ENCODE peak calls at places on chromosomes 2 and 18, in nine cellular contexts. One of them, this sample, is unnamed.

GRCh38 chr2:39240758-39241157 is 3.0 kb downstream of the CDKL4 start:
- DNase-seq in H9: no peak
- DNase-seq in IMR-90: no peak
- DNase-seq in B cell: no peak
- DNase-seq in GOT3: no peak
- DNase-seq in stimulated activated CD8-positive, alpha-beta memory T cell treated with anti-CD3 and anti-CD28 coated beads, Interleukin-12 subunit alpha, Interleukin-12 subunit beta, amount 100 ng/mL, for 4 hours: no peak
- DNase-seq in foreskin fibroblast: no peak
- DNase-seq in activated CD4-positive, alpha-beta T cell treated with anti-CD3 and anti-CD28 coated beads, Interleukin-2, amount 50 U/mL, for 4 hours: no peak
- DNase-seq in naive B cell: no peak
- DNase-seq in this sample: no peak

GRCh38 chr2:214410128-214410775 is 602 bp upstream of the VWC2L start:
- DNase-seq in H9: no peak
- DNase-seq in IMR-90: no peak
- DNase-seq in B cell: no peak
- DNase-seq in GOT3: no peak
- DNase-seq in stimulated activated CD8-positive, alpha-beta memory T cell treated with anti-CD3 and anti-CD28 coated beads, Interleukin-12 subunit alpha, Interleukin-12 subunit beta, amount 100 ng/mL, for 4 hours: no peak
- DNase-seq in foreskin fibroblast: no peak
- DNase-seq in activated CD4-positive, alpha-beta T cell treated with anti-CD3 and anti-CD28 coated beads, Interleukin-2, amount 50 U/mL, for 4 hours: no peak
- DNase-seq in naive B cell: no peak
- DNase-seq in this sample: no peak

GRCh38 chr2:99867690-99868089 is 274.7 kb downstream of the AFF3 start:
- DNase-seq in H9: no peak
- DNase-seq in IMR-90: peak; percentile 85
- DNase-seq in B cell: no peak
- DNase-seq in GOT3: no peak
- DNase-seq in stimulated activated CD8-positive, alpha-beta memory T cell treated with anti-CD3 and anti-CD28 coated beads, Interleukin-12 subunit alpha, Interleukin-12 subunit beta, amount 100 ng/mL, for 4 hours: no peak
- DNase-seq in foreskin fibroblast: peak; percentile 30
- DNase-seq in activated CD4-positive, alpha-beta T cell treated with anti-CD3 and anti-CD28 coated beads, Interleukin-2, amount 50 U/mL, for 4 hours: no peak
- DNase-seq in naive B cell: no peak
- DNase-seq in this sample: no peak

GRCh38 chr18:7273301-7273911 is 42.5 kb downstream of the LRRC30 start:
- DNase-seq in H9: no peak
- DNase-seq in IMR-90: peak; percentile 28
- DNase-seq in B cell: no peak
- DNase-seq in GOT3: peak; percentile 7
- DNase-seq in stimulated activated CD8-positive, alpha-beta memory T cell treated with anti-CD3 and anti-CD28 coated beads, Interleukin-12 subunit alpha, Interleukin-12 subunit beta, amount 100 ng/mL, for 4 hours: no peak
- DNase-seq in foreskin fibroblast: peak; percentile 81
- DNase-seq in activated CD4-positive, alpha-beta T cell treated with anti-CD3 and anti-CD28 coated beads, Interleukin-2, amount 50 U/mL, for 4 hours: no peak
- DNase-seq in naive B cell: no peak
- DNase-seq in this sample: no peak

GRCh38 chr18:59631583-59632181 is 65.5 kb downstream of the CCBE1 start:
- DNase-seq in H9: peak; percentile 52
- DNase-seq in IMR-90: peak; percentile 58
- DNase-seq in B cell: no peak
- DNase-seq in GOT3: no peak
- DNase-seq in stimulated activated CD8-positive, alpha-beta memory T cell treated with anti-CD3 and anti-CD28 coated beads, Interleukin-12 subunit alpha, Interleukin-12 subunit beta, amount 100 ng/mL, for 4 hours: no peak
- DNase-seq in foreskin fibroblast: peak; percentile 41
- DNase-seq in activated CD4-positive, alpha-beta T cell treated with anti-CD3 and anti-CD28 coated beads, Interleukin-2, amount 50 U/mL, for 4 hours: no peak
- DNase-seq in naive B cell: no peak
- DNase-seq in this sample: peak; percentile 2

GRCh38 chr2:46942143-46942526 is 26.5 kb upstream of the MCFD2 start:
- DNase-seq in H9: no peak
- DNase-seq in IMR-90: no peak
- DNase-seq in B cell: peak; percentile 83
- DNase-seq in GOT3: no peak
- DNase-seq in stimulated activated CD8-positive, alpha-beta memory T cell treated with anti-CD3 and anti-CD28 coated beads, Interleukin-12 subunit alpha, Interleukin-12 subunit beta, amount 100 ng/mL, for 4 hours: peak; percentile 52
- DNase-seq in foreskin fibroblast: no peak
- DNase-seq in activated CD4-positive, alpha-beta T cell treated with anti-CD3 and anti-CD28 coated beads, Interleukin-2, amount 50 U/mL, for 4 hours: peak; percentile 59
- DNase-seq in naive B cell: peak; percentile 75
- DNase-seq in this sample: peak; percentile 64

GRCh38 chr2:215917953-215918620 is 95.3 kb downstream of the MREG start:
- DNase-seq in H9: no peak
- DNase-seq in IMR-90: peak; percentile 65
- DNase-seq in B cell: no peak
- DNase-seq in GOT3: no peak
- DNase-seq in stimulated activated CD8-positive, alpha-beta memory T cell treated with anti-CD3 and anti-CD28 coated beads, Interleukin-12 subunit alpha, Interleukin-12 subunit beta, amount 100 ng/mL, for 4 hours: no peak
- DNase-seq in foreskin fibroblast: peak; percentile 64
- DNase-seq in activated CD4-positive, alpha-beta T cell treated with anti-CD3 and anti-CD28 coated beads, Interleukin-2, amount 50 U/mL, for 4 hours: no peak
- DNase-seq in naive B cell: no peak
- DNase-seq in this sample: no peak

GRCh38 chr2:163610817-163611556 is 124.8 kb downstream of the FIGN start:
- DNase-seq in H9: peak; percentile 48
- DNase-seq in IMR-90: no peak
- DNase-seq in B cell: peak; percentile 6
- DNase-seq in GOT3: no peak
- DNase-seq in stimulated activated CD8-positive, alpha-beta memory T cell treated with anti-CD3 and anti-CD28 coated beads, Interleukin-12 subunit alpha, Interleukin-12 subunit beta, amount 100 ng/mL, for 4 hours: no peak
- DNase-seq in foreskin fibroblast: no peak
- DNase-seq in activated CD4-positive, alpha-beta T cell treated with anti-CD3 and anti-CD28 coated beads, Interleukin-2, amount 50 U/mL, for 4 hours: no peak
- DNase-seq in naive B cell: peak; percentile 2
- DNase-seq in this sample: peak; percentile 7

GRCh38 chr2:148508878-148509702 is 135.5 kb upstream of the EPC2 start:
- DNase-seq in H9: peak; percentile 94
- DNase-seq in IMR-90: peak; percentile 82
- DNase-seq in B cell: peak; percentile 83
- DNase-seq in GOT3: peak; percentile 10
- DNase-seq in stimulated activated CD8-positive, alpha-beta memory T cell treated with anti-CD3 and anti-CD28 coated beads, Interleukin-12 subunit alpha, Interleukin-12 subunit beta, amount 100 ng/mL, for 4 hours: peak; percentile 61
- DNase-seq in foreskin fibroblast: peak; percentile 40
- DNase-seq in activated CD4-positive, alpha-beta T cell treated with anti-CD3 and anti-CD28 coated beads, Interleukin-2, amount 50 U/mL, for 4 hours: peak; percentile 85
- DNase-seq in naive B cell: peak; percentile 74
- DNase-seq in this sample: peak; percentile 80

GRCh38 chr2:195945056-195945455 is 123.6 kb downstream of the DNAH7 start:
- DNase-seq in H9: no peak
- DNase-seq in IMR-90: no peak
- DNase-seq in B cell: no peak
- DNase-seq in GOT3: no peak
- DNase-seq in stimulated activated CD8-positive, alpha-beta memory T cell treated with anti-CD3 and anti-CD28 coated beads, Interleukin-12 subunit alpha, Interleukin-12 subunit beta, amount 100 ng/mL, for 4 hours: no peak
- DNase-seq in foreskin fibroblast: no peak
- DNase-seq in activated CD4-positive, alpha-beta T cell treated with anti-CD3 and anti-CD28 coated beads, Interleukin-2, amount 50 U/mL, for 4 hours: no peak
- DNase-seq in naive B cell: no peak
- DNase-seq in this sample: no peak

GRCh38 chr2:177355874-177356273 is 36.7 kb upstream of the AGPS start:
- DNase-seq in H9: no peak
- DNase-seq in IMR-90: no peak
- DNase-seq in B cell: no peak
- DNase-seq in GOT3: no peak
- DNase-seq in stimulated activated CD8-positive, alpha-beta memory T cell treated with anti-CD3 and anti-CD28 coated beads, Interleukin-12 subunit alpha, Interleukin-12 subunit beta, amount 100 ng/mL, for 4 hours: no peak
- DNase-seq in foreskin fibroblast: no peak
- DNase-seq in activated CD4-positive, alpha-beta T cell treated with anti-CD3 and anti-CD28 coated beads, Interleukin-2, amount 50 U/mL, for 4 hours: no peak
- DNase-seq in naive B cell: no peak
- DNase-seq in this sample: no peak

GRCh38 chr2:113977660-113978523 is 88.0 kb downstream of the ACTR3 start:
- DNase-seq in H9: no peak
- DNase-seq in IMR-90: peak; percentile 72
- DNase-seq in B cell: no peak
- DNase-seq in GOT3: no peak
- DNase-seq in stimulated activated CD8-positive, alpha-beta memory T cell treated with anti-CD3 and anti-CD28 coated beads, Interleukin-12 subunit alpha, Interleukin-12 subunit beta, amount 100 ng/mL, for 4 hours: no peak
- DNase-seq in foreskin fibroblast: peak; percentile 29
- DNase-seq in activated CD4-positive, alpha-beta T cell treated with anti-CD3 and anti-CD28 coated beads, Interleukin-2, amount 50 U/mL, for 4 hours: no peak
- DNase-seq in naive B cell: no peak
- DNase-seq in this sample: no peak

GRCh38 chr2:204663816-204664421 is 118.6 kb downstream of the PARD3B start:
- DNase-seq in H9: no peak
- DNase-seq in IMR-90: no peak
- DNase-seq in B cell: no peak
- DNase-seq in GOT3: no peak
- DNase-seq in stimulated activated CD8-positive, alpha-beta memory T cell treated with anti-CD3 and anti-CD28 coated beads, Interleukin-12 subunit alpha, Interleukin-12 subunit beta, amount 100 ng/mL, for 4 hours: no peak
- DNase-seq in foreskin fibroblast: no peak
- DNase-seq in activated CD4-positive, alpha-beta T cell treated with anti-CD3 and anti-CD28 coated beads, Interleukin-2, amount 50 U/mL, for 4 hours: no peak
- DNase-seq in naive B cell: no peak
- DNase-seq in this sample: no peak

GRCh38 chr18:79975985-79976680 is 11.7 kb downstream of the HSBP1L1 start:
- DNase-seq in H9: no peak
- DNase-seq in IMR-90: no peak
- DNase-seq in B cell: no peak
- DNase-seq in GOT3: no peak
- DNase-seq in stimulated activated CD8-positive, alpha-beta memory T cell treated with anti-CD3 and anti-CD28 coated beads, Interleukin-12 subunit alpha, Interleukin-12 subunit beta, amount 100 ng/mL, for 4 hours: no peak
- DNase-seq in foreskin fibroblast: no peak
- DNase-seq in activated CD4-positive, alpha-beta T cell treated with anti-CD3 and anti-CD28 coated beads, Interleukin-2, amount 50 U/mL, for 4 hours: no peak
- DNase-seq in naive B cell: no peak
- DNase-seq in this sample: no peak

GRCh38 chr2:208698114-208698513 is 291.5 kb downstream of the PTH2R start:
- DNase-seq in H9: no peak
- DNase-seq in IMR-90: no peak
- DNase-seq in B cell: no peak
- DNase-seq in GOT3: no peak
- DNase-seq in stimulated activated CD8-positive, alpha-beta memory T cell treated with anti-CD3 and anti-CD28 coated beads, Interleukin-12 subunit alpha, Interleukin-12 subunit beta, amount 100 ng/mL, for 4 hours: no peak
- DNase-seq in foreskin fibroblast: no peak
- DNase-seq in activated CD4-positive, alpha-beta T cell treated with anti-CD3 and anti-CD28 coated beads, Interleukin-2, amount 50 U/mL, for 4 hours: no peak
- DNase-seq in naive B cell: no peak
- DNase-seq in this sample: no peak

GRCh38 chr18:58416704-58417683 is 211.9 kb downstream of the ALPK2 start:
- DNase-seq in H9: no peak
- DNase-seq in IMR-90: peak; percentile 71
- DNase-seq in B cell: no peak
- DNase-seq in GOT3: no peak
- DNase-seq in stimulated activated CD8-positive, alpha-beta memory T cell treated with anti-CD3 and anti-CD28 coated beads, Interleukin-12 subunit alpha, Interleukin-12 subunit beta, amount 100 ng/mL, for 4 hours: no peak
- DNase-seq in foreskin fibroblast: no peak
- DNase-seq in activated CD4-positive, alpha-beta T cell treated with anti-CD3 and anti-CD28 coated beads, Interleukin-2, amount 50 U/mL, for 4 hours: no peak
- DNase-seq in naive B cell: no peak
- DNase-seq in this sample: no peak

GRCh38 chr2:70570041-70570661 is 16.5 kb upstream of the TGFA start:
- DNase-seq in H9: peak; percentile 74
- DNase-seq in IMR-90: no peak
- DNase-seq in B cell: no peak
- DNase-seq in GOT3: no peak
- DNase-seq in stimulated activated CD8-positive, alpha-beta memory T cell treated with anti-CD3 and anti-CD28 coated beads, Interleukin-12 subunit alpha, Interleukin-12 subunit beta, amount 100 ng/mL, for 4 hours: no peak
- DNase-seq in foreskin fibroblast: no peak
- DNase-seq in activated CD4-positive, alpha-beta T cell treated with anti-CD3 and anti-CD28 coated beads, Interleukin-2, amount 50 U/mL, for 4 hours: no peak
- DNase-seq in naive B cell: no peak
- DNase-seq in this sample: no peak

GRCh38 chr2:26485725-26486418 is 7.9 kb upstream of the OTOF start:
- DNase-seq in H9: no peak
- DNase-seq in IMR-90: no peak
- DNase-seq in B cell: no peak
- DNase-seq in GOT3: no peak
- DNase-seq in stimulated activated CD8-positive, alpha-beta memory T cell treated with anti-CD3 and anti-CD28 coated beads, Interleukin-12 subunit alpha, Interleukin-12 subunit beta, amount 100 ng/mL, for 4 hours: no peak
- DNase-seq in foreskin fibroblast: no peak
- DNase-seq in activated CD4-positive, alpha-beta T cell treated with anti-CD3 and anti-CD28 coated beads, Interleukin-2, amount 50 U/mL, for 4 hours: no peak
- DNase-seq in naive B cell: no peak
- DNase-seq in this sample: no peak